ENCODE peak calls at places on chromosomes 2 and 18, in ten cellular contexts. V, Y, O, K, P, A, M, N, S and J are unnamed samples.

GRCh38 chr2:235505210-235505741 is 11.4 kb downstream of the AGAP1 start:
- DNase-seq in V (no peak), Y (no peak), O (peak), K (peak), P (no peak), A (peak), M (no peak), N (no peak), S (no peak), J (no peak)

GRCh38 chr2:38602136-38602731 is 494 bp downstream of the HNRNPLL start:
- DNase-seq in V (no peak), Y (no peak), O (peak), K (peak), P (no peak), A (peak), M (no peak), N (no peak), S (no peak), J (no peak)

GRCh38 chr2:67879586-67880290 is 183.1 kb downstream of the C1D start:
- DNase-seq in V (no peak), Y (peak), O (no peak), K (no peak), P (no peak), A (no peak), M (no peak), N (peak), S (no peak), J (no peak)

GRCh38 chr2:22703286-22703925 is 681.6 kb upstream of the KLHL29 start:
- DNase-seq in V (no peak), Y (no peak), O (no peak), K (no peak), P (no peak), A (no peak), M (no peak), N (no peak), S (no peak), J (no peak)

GRCh38 chr2:28663359-28663758 is 88.3 kb upstream of the PPP1CB start:
- DNase-seq in V (no peak), Y (peak), O (no peak), K (no peak), P (no peak), A (no peak), M (no peak), N (no peak), S (no peak), J (no peak)

GRCh38 chr2:157662401-157662800 is 33.7 kb upstream of the ACVR1C start:
- DNase-seq in V (no peak), Y (no peak), O (no peak), K (no peak), P (no peak), A (no peak), M (no peak), N (no peak), S (no peak), J (no peak)

GRCh38 chr2:179467111-179467510 is 202.5 kb upstream of the SESTD1 start:
- DNase-seq in V (no peak), Y (peak), O (no peak), K (no peak), P (no peak), A (no peak), M (no peak), N (no peak), S (no peak), J (no peak)

GRCh38 chr18:42578781-42579180 is 536.7 kb downstream of the RIT2 start:
- DNase-seq in V (no peak), Y (no peak), O (no peak), K (no peak), P (no peak), A (no peak), M (no peak), N (no peak), S (no peak), J (no peak)

GRCh38 chr2:186919272-186919671 is 70.3 kb upstream of the ZSWIM2 start:
- DNase-seq in V (no peak), Y (peak), O (no peak), K (no peak), P (no peak), A (no peak), M (no peak), N (peak), S (peak), J (peak)

GRCh38 chr2:4973354-4973753 is 718.8 kb upstream of the SOX11 start:
- DNase-seq in V (no peak), Y (no peak), O (no peak), K (no peak), P (no peak), A (no peak), M (no peak), N (no peak), S (no peak), J (no peak)

GRCh38 chr2:51612387-51612786 is 580.5 kb upstream of the NRXN1 start:
- DNase-seq in V (no peak), Y (no peak), O (no peak), K (no peak), P (no peak), A (no peak), M (no peak), N (no peak), S (no peak), J (no peak)

GRCh38 chr2:159677654-159678053 is 34.7 kb upstream of the MARCHF7 start:
- DNase-seq in V (no peak), Y (peak), O (no peak), K (no peak), P (no peak), A (no peak), M (no peak), N (no peak), S (no peak), J (no peak)
- TF ChIP-seq CTCF in V (no peak), Y (peak), O (peak), K (no peak), P (no peak), A (peak), M (no peak), N (peak), S (peak), J (peak)

GRCh38 chr2:37148325-37148724 is 8.5 kb downstream of the EIF2AK2 start:
- DNase-seq in V (no peak), Y (no peak), O (no peak), K (no peak), P (no peak), A (no peak), M (no peak), N (no peak), S (no peak), J (no peak)
- TF ChIP-seq CTCF in V (no peak), Y (no peak), O (no peak), K (no peak), P (no peak), A (no peak), M (no peak), N (no peak), S (no peak), J (no peak)

GRCh38 chr2:922230-922629 is 28.4 kb upstream of the SNTG2 start:
- DNase-seq in V (no peak), Y (no peak), O (no peak), K (no peak), P (no peak), A (no peak), M (no peak), N (no peak), S (no peak), J (no peak)
- TF ChIP-seq CTCF in V (no peak), Y (no peak), O (no peak), K (no peak), P (no peak), A (no peak), M (no peak), N (no peak), S (no peak), J (no peak)

GRCh38 chr2:226894752-226895151 is 58.9 kb downstream of the RHBDD1 start:
- DNase-seq in V (no peak), Y (no peak), O (no peak), K (no peak), P (no peak), A (no peak), M (no peak), N (no peak), S (no peak), J (no peak)

GRCh38 chr2:226891780-226892590 is 56.1 kb downstream of the RHBDD1 start:
- DNase-seq in V (no peak), Y (peak), O (no peak), K (no peak), P (no peak), A (no peak), M (no peak), N (peak), S (peak), J (peak)

GRCh38 chr2:226893206-226893605 is 57.4 kb downstream of the RHBDD1 start:
- DNase-seq in V (no peak), Y (peak), O (no peak), K (no peak), P (no peak), A (no peak), M (no peak), N (no peak), S (no peak), J (peak)

GRCh38 chr2:226890286-226890685 is 54.4 kb downstream of the RHBDD1 start:
- DNase-seq in V (no peak), Y (no peak), O (no peak), K (no peak), P (no peak), A (no peak), M (no peak), N (no peak), S (no peak), J (no peak)

DNA sequence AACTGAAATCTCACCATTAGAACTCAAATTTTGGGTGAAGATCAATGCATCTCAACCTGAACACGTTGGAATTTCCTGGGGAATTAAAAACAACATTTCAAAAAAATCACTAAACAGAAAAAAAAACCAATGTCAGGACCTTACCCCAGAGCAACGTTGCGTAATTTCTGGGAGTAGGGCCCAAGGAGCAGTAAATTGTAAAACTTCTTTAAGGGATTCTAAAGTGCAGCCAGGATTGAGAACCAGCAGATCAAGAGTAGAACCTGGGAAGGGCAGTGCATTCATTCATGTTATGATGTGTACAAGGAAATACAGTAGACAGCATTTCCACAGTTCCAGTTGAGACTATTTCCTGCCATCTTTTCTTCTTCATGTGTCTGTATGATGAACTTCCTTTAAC is 56.9 kb downstream of the RHBDD1 start:
- DNase-seq in V (no peak), Y (no peak), O (no peak), K (no peak), P (no peak), A (no peak), M (no peak), N (no peak), S (no peak), J (no peak)
- TF ChIP-seq CTCF in V (no peak), Y (no peak), O (no peak), K (no peak), P (no peak), A (no peak), M (no peak), N (no peak), S (no peak), J (no peak)

GRCh38 chr2:140695163-140695562 is 1435.7 kb downstream of the LRP1B start:
- DNase-seq in V (no peak), Y (no peak), O (no peak), K (no peak), P (no peak), A (peak), M (no peak), N (no peak), S (peak), J (no peak)
- TF ChIP-seq CTCF in V (no peak), Y (no peak), O (no peak), K (no peak), P (no peak), A (peak), M (no peak), N (no peak), S (no peak), J (no peak)

GRCh38 chr2:237872178-237872887 is 12.9 kb downstream of the RAMP1 start:
- DNase-seq in V (no peak), Y (no peak), O (no peak), K (no peak), P (no peak), A (no peak), M (no peak), N (no peak), S (no peak), J (no peak)

GRCh38 chr2:237868631-237869356 is 9.4 kb downstream of the RAMP1 start:
- DNase-seq in V (no peak), Y (no peak), O (no peak), K (no peak), P (no peak), A (no peak), M (no peak), N (peak), S (no peak), J (no peak)

GRCh38 chr2:237870754-237871651 is 11.6 kb downstream of the RAMP1 start:
- DNase-seq in V (no peak), Y (no peak), O (no peak), K (no peak), P (peak), A (no peak), M (no peak), N (no peak), S (no peak), J (no peak)

GRCh38 chr2:237869357-237870102 is 10.1 kb downstream of the RAMP1 start:
- DNase-seq in V (no peak), Y (no peak), O (no peak), K (no peak), P (no peak), A (no peak), M (no peak), N (no peak), S (no peak), J (no peak)

DNA sequence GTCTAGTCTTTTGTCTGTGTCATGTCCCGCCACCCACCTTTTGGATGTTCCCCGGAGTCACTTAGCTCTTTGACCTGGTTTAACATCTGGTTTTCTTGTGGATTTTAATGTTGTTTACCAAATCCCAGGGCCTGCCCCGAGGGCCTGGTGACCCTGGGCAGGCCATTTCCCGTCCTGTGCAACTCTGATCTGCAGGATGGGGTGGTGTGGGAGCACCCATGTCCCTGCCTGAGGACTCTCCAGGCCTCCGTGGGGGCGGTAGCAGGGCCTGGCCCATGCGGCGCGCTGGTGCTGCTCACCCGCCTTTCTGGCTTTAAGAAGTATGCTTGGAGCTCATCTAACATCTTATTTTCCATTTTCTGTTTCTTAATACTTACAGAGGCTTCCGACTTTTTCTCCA is 10.7 kb downstream of the RAMP1 start:
- DNase-seq in V (no peak), Y (no peak), O (no peak), K (no peak), P (no peak), A (no peak), M (no peak), N (no peak), S (no peak), J (no peak)
- TF ChIP-seq CTCF in V (no peak), Y (no peak), O (no peak), K (no peak), P (no peak), A (no peak), M (no peak), N (no peak), S (no peak), J (no peak)

GRCh38 chr2:26237868-26238267 is 6.6 kb downstream of the HADHA start:
- DNase-seq in V (no peak), Y (no peak), O (no peak), K (no peak), P (no peak), A (no peak), M (no peak), N (no peak), S (no peak), J (no peak)

GRCh38 chr2:26229595-26229994 is 14.8 kb downstream of the HADHA start:
- DNase-seq in V (no peak), Y (no peak), O (no peak), K (no peak), P (no peak), A (no peak), M (no peak), N (no peak), S (no peak), J (no peak)

GRCh38 chr2:26238301-26238958 is 6.0 kb downstream of the HADHA start:
- DNase-seq in V (no peak), Y (no peak), O (no peak), K (no peak), P (no peak), A (no peak), M (no peak), N (no peak), S (no peak), J (no peak)

GRCh38 chr2:26230806-26231205 is 13.6 kb downstream of the HADHA start:
- DNase-seq in V (no peak), Y (no peak), O (no peak), K (no peak), P (no peak), A (no peak), M (no peak), N (no peak), S (no peak), J (no peak)

DNA sequence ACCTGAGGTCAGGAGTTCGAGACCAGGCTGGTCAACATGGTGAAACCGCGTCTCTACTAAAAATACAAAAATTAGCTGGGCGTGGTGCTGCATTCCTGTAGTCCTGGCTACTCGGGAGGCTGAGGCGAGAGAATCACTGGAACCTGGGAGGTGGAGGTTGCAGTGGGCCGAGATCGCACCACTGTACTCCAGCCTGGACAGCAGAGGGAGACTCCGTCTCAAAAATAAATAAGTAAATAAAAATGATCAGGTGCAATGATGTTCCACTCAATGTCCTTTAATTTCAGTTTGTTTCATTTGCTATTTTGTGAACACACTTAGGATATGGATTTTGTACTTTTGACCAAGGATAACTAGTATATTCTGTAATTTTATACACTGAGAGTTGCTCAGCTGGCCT is 9.3 kb downstream of the HADHA start:
- DNase-seq in V (no peak), Y (no peak), O (no peak), K (no peak), P (no peak), A (no peak), M (no peak), N (no peak), S (no peak), J (no peak)
- TF ChIP-seq CTCF in V (no peak), Y (peak), O (no peak), K (no peak), P (no peak), A (peak), M (no peak), N (peak), S (no peak), J (peak)

GRCh38 chr2:201759567-201759966 is 21.2 kb downstream of the ALS2 start:
- DNase-seq in V (peak), Y (no peak), O (no peak), K (no peak), P (no peak), A (no peak), M (no peak), N (no peak), S (no peak), J (no peak)

GRCh38 chr2:201761101-201761500 is 19.6 kb downstream of the ALS2 start:
- DNase-seq in V (no peak), Y (no peak), O (no peak), K (no peak), P (no peak), A (no peak), M (no peak), N (no peak), S (no peak), J (no peak)

GRCh38 chr2:201754683-201755415 is 25.9 kb downstream of the ALS2 start:
- DNase-seq in V (no peak), Y (no peak), O (no peak), K (no peak), P (no peak), A (no peak), M (no peak), N (no peak), S (no peak), J (no peak)

GRCh38 chr2:201758873-201759272 is 21.9 kb downstream of the ALS2 start:
- DNase-seq in V (no peak), Y (no peak), O (no peak), K (no peak), P (no peak), A (no peak), M (no peak), N (no peak), S (no peak), J (no peak)

DNA sequence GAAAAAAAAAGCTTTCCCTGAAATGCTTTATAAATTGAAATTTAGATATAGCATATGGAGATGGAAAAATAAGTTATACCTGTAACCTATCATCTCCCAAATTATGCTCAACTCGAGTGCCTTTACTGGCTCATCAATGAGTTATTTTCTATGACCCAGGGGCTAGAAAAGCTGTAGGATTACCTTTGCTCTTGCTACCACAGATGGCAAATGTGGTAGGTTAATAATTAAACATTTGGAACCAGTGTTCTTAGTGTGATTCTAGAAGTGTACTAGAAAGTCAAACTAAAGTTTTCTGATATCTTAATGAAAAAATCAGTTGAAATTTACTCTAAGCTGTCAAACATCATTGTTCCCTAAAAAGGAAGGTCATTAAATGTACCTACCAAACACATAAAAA is 22.5 kb downstream of the ALS2 start:
- DNase-seq in V (no peak), Y (no peak), O (no peak), K (no peak), P (no peak), A (no peak), M (no peak), N (no peak), S (no peak), J (no peak)
- TF ChIP-seq CTCF in V (no peak), Y (no peak), O (no peak), K (no peak), P (no peak), A (no peak), M (no peak), N (no peak), S (no peak), J (no peak)

GRCh38 chr18:37930640-37931039 is 365.0 kb upstream of the CELF4 start:
- DNase-seq in V (no peak), Y (no peak), O (no peak), K (no peak), P (no peak), A (no peak), M (no peak), N (no peak), S (no peak), J (no peak)
- TF ChIP-seq CTCF in V (no peak), Y (no peak), O (no peak), K (no peak), P (no peak), A (no peak), M (no peak), N (no peak), S (no peak), J (no peak)